ENCODE peak calls at places on chromosomes 16 and 17, in seven cellular contexts. V is GM04504; H is activated CD4-positive, alpha-beta T cell treated with anti-CD3 and anti-CD28 coated beads for 24 hours; U is uterus; Y is amniotic stem cell; Z is NCI-H1092; E is lower leg skin. X is an unnamed sample.

GRCh38 chr17:67123692-67124091 is 79.3 kb downstream of the CACNG1 start:
- DNase-seq in E (no peak), H (no peak), Z (no peak), Y (no peak), U (no peak), V (no peak), X (no peak)

GRCh38 chr16:49492090-49492801 is 118.6 kb downstream of the C16orf78 start:
- DNase-seq in E (peak), U (peak), H (peak), Y (no peak), V (no peak), Z (peak), X (peak)

GRCh38 chr17:45976755-45977505 is 22.1 kb upstream of the STH start:
- DNase-seq in E (no peak), V (no peak), Y (no peak), H (no peak), U (no peak), Z (no peak), X (no peak)

GRCh38 chr17:70976447-70976846 is 807.1 kb downstream of the KCNJ2 start:
- DNase-seq in E (no peak), H (no peak), U (no peak), Y (no peak), V (no peak), Z (no peak), X (no peak)

GRCh38 chr16:78134944-78135619 is 35.6 kb downstream of the WWOX start:
- DNase-seq in E (no peak), H (no peak), Z (no peak), V (no peak), Y (no peak), U (no peak), X (no peak)

GRCh38 chr16:55294129-55294528 is 29.9 kb upstream of the IRX6 start:
- DNase-seq in E (no peak), V (no peak), Z (no peak), Y (no peak), U (no peak), H (no peak), X (no peak)

GRCh38 chr16:81190667-81191066 is 47.8 kb upstream of the BCO1 start:
- DNase-seq in H (no peak), V (no peak), Y (no peak), U (no peak), Z (no peak), E (no peak), X (no peak)

GRCh38 chr17:62626719-62627218 is 701 bp upstream of the MRC2 start:
- DNase-seq in U (peak), V (peak), E (no peak), Y (peak), Z (no peak), H (no peak), X (no peak)

GRCh38 chr17:77846531-77847085 is 111.9 kb upstream of the TNRC6C start:
- DNase-seq in V (no peak), Z (no peak), E (no peak), H (no peak), U (no peak), Y (no peak), X (no peak)

GRCh38 chr16:66020061-66020460 is 346.4 kb upstream of the CDH5 start:
- DNase-seq in E (no peak), V (no peak), Y (no peak), Z (no peak), U (no peak), H (no peak), X (no peak)

GRCh38 chr17:19979917-19980770 is 2.5 kb upstream of the AKAP10 start:
- DNase-seq in U (no peak), Z (no peak), E (peak), V (no peak), H (no peak), Y (no peak), X (no peak)

GRCh38 chr16:57611184-57611583 is 17.2 kb upstream of the ADGRG1 start:
- DNase-seq in Z (no peak), V (no peak), U (no peak), H (no peak), E (no peak), Y (peak), X (no peak)

GRCh38 chr17:10547351-10547750 is 2.1 kb downstream of the MYH2 start:
- DNase-seq in E (no peak), Z (no peak), U (no peak), Y (no peak), H (no peak), V (no peak), X (no peak)

GRCh38 chr16:85437161-85438052 is 175.7 kb upstream of the GSE1 start:
- DNase-seq in U (peak), E (no peak), V (no peak), Y (no peak), Z (peak), H (no peak), X (no peak)

GRCh38 chr16:31464781-31465260 is 5.5 kb downstream of the ARMC5 start:
- DNase-seq in Z (no peak), E (no peak), H (no peak), Y (no peak), U (no peak), V (no peak), X (no peak)

GRCh38 chr17:73757324-73757942 is 113.2 kb upstream of the SDK2 start:
- DNase-seq in Z (peak), E (no peak), H (no peak), V (no peak), U (no peak), Y (no peak), X (no peak)

GRCh38 chr17:17837966-17838962 is 1.5 kb upstream of the SREBF1 start:
- DNase-seq in U (no peak), H (no peak), E (no peak), V (no peak), Z (no peak), Y (no peak), X (no peak)

GRCh38 chr16:86723699-86724098 is 145.3 kb downstream of the FOXL1 start:
- DNase-seq in Z (no peak), U (no peak), H (no peak), E (no peak), Y (no peak), V (no peak), X (no peak)

GRCh38 chr17:65698381-65699061 is 137.1 kb upstream of the AXIN2 start:
- DNase-seq in H (no peak), Z (no peak), V (no peak), U (no peak), Y (no peak), E (no peak), X (no peak)

GRCh38 chr16:19595043-19595767 is 39.7 kb downstream of the VPS35L start:
- DNase-seq in H (no peak), Y (no peak), U (peak), V (peak), Z (no peak), E (no peak), X (no peak)

GRCh38 chr16:84765606-84766580 is 53.9 kb upstream of the CRISPLD2 start:
- DNase-seq in E (peak), Z (no peak), U (no peak), V (no peak), H (no peak), Y (no peak), X (no peak)

GRCh38 chr17:46199379-46199778 is 6.2 kb upstream of the KANSL1 start:
- DNase-seq in Z (no peak), Y (no peak), E (no peak), H (no peak), V (no peak), U (no peak), X (no peak)

GRCh38 chr17:61444831-61445230 is 7.4 kb upstream of the TBX4 start:
- DNase-seq in U (no peak), V (no peak), Y (no peak), H (no peak), Z (no peak), E (no peak), X (no peak)

X was measured in suprapubic skin.